ENCODE peak calls at places on chromosomes 16 and 17, in eight cellular contexts. U is breast epithelium, Z is HCT116, J is GM23338, Q is HL-60, S is HepG2, O is K562, P is transverse colon. W is an unnamed sample.

GRCh38 chr16:49003022-49003421 is 278.6 kb downstream of the CBLN1 start:
- DNase-seq in U (no peak), Z (no peak), J (no peak), Q (no peak), S (no peak), O (no peak), P (no peak), W (no peak)

GRCh38 chr17:78925234-78925633 is at the start of gene TIMP2:
- DNase-seq in U (peak), Z (no peak), J (peak), Q (peak), S (peak), O (peak), P (peak), W (peak)

GRCh38 chr17:76738468-76738850 is 540 bp downstream of the MFSD11 start:
- DNase-seq in U (no peak), Z (no peak), J (no peak), Q (no peak), S (no peak), O (peak), P (no peak), W (no peak)

GRCh38 chr17:28700830-28701492 is 10.7 kb downstream of the PROCA1 start:
- DNase-seq in U (no peak), Z (no peak), J (no peak), Q (no peak), S (no peak), O (no peak), P (no peak), W (no peak)

GRCh38 chr16:25097304-25097988 is 14.1 kb upstream of the LCMT1 start:
- DNase-seq in U (no peak), Z (no peak), J (no peak), Q (no peak), S (no peak), O (no peak), P (no peak), W (no peak)

GRCh38 chr17:19361975-19362292 is 589 bp downstream of the B9D1 start:
- DNase-seq in U (no peak), Z (no peak), J (no peak), Q (no peak), S (no peak), O (no peak), P (no peak), W (no peak)

GRCh38 chr16:11534262-11534661 is 52.5 kb downstream of the LITAF start:
- DNase-seq in U (peak), Z (no peak), J (no peak), Q (no peak), S (no peak), O (no peak), P (no peak), W (no peak)

GRCh38 chr17:9529033-9529748 is 46.4 kb downstream of the STX8 start:
- DNase-seq in U (no peak), Z (no peak), J (peak), Q (no peak), S (peak), O (peak), P (no peak), W (peak)

GRCh38 chr17:1302761-1303160 is 23.3 kb downstream of the TRARG1 start:
- DNase-seq in U (no peak), Z (no peak), J (no peak), Q (no peak), S (no peak), O (no peak), P (no peak), W (no peak)

GRCh38 chr16:58107228-58107627 is 22.0 kb downstream of the CFAP20 start:
- DNase-seq in U (no peak), Z (no peak), J (peak), Q (no peak), S (no peak), O (no peak), P (no peak), W (no peak)

GRCh38 chr17:58097384-58098088 is 14.3 kb downstream of the DYNLL2 start:
- DNase-seq in U (no peak), Z (no peak), J (no peak), Q (no peak), S (no peak), O (no peak), P (no peak), W (no peak)

GRCh38 chr17:80847506-80848230 is 144.0 kb upstream of the CHMP6 start:
- DNase-seq in U (no peak), Z (no peak), J (no peak), Q (no peak), S (no peak), O (peak), P (peak), W (no peak)

GRCh38 chr16:3490911-3491629 is 4.2 kb downstream of the C16orf90 start:
- DNase-seq in U (no peak), Z (no peak), J (peak), Q (no peak), S (peak), O (peak), P (no peak), W (no peak)

GRCh38 chr17:57270801-57271245 is 14.5 kb downstream of the MSI2 start:
- DNase-seq in U (no peak), Z (no peak), J (no peak), Q (no peak), S (no peak), O (no peak), P (no peak), W (no peak)

GRCh38 chr16:77759821-77760220 is 28.5 kb upstream of the VAT1L start:
- DNase-seq in U (no peak), Z (no peak), J (no peak), Q (no peak), S (no peak), O (no peak), P (no peak), W (no peak)

GRCh38 chr17:81514735-81515529 is 2.3 kb upstream of the ACTG1 start:
- DNase-seq in U (peak), Z (peak), J (peak), Q (peak), S (peak), O (peak), P (peak), W (no peak)

GRCh38 chr17:951388-952132 is 28.0 kb downstream of the NXN start:
- DNase-seq in U (peak), Z (no peak), J (peak), Q (peak), S (peak), O (no peak), P (peak), W (no peak)

GRCh38 chr17:19876524-19877161 is 8.9 kb upstream of the ULK2 start:
- DNase-seq in U (no peak), Z (no peak), J (no peak), Q (peak), S (no peak), O (no peak), P (peak), W (no peak)

GRCh38 chr17:62048262-62048661 is 16.8 kb downstream of the MED13 start:
- DNase-seq in U (no peak), Z (no peak), J (no peak), Q (no peak), S (no peak), O (no peak), P (no peak), W (no peak)

GRCh38 chr16:65770752-65771151 is 595.7 kb upstream of the CDH5 start:
- DNase-seq in U (no peak), Z (no peak), J (peak), Q (no peak), S (no peak), O (no peak), P (no peak), W (no peak)

GRCh38 chr17:76539631-76540271 is at the start of gene PRCD:
- DNase-seq in U (no peak), Z (no peak), J (peak), Q (no peak), S (no peak), O (no peak), P (no peak), W (no peak)

GRCh38 chr17:61144876-61145564 is 254.6 kb upstream of the TBX2 start:
- DNase-seq in U (no peak), Z (no peak), J (no peak), Q (peak), S (no peak), O (peak), P (no peak), W (no peak)

GRCh38 chr17:82909322-82909904 is 69.6 kb upstream of the ZNF750 start:
- DNase-seq in U (no peak), Z (no peak), J (no peak), Q (no peak), S (no peak), O (peak), P (peak), W (no peak)

GRCh38 chr16:89970011-89970410 is 21.5 kb downstream of the DEF8 start:
- DNase-seq in U (no peak), Z (no peak), J (no peak), Q (peak), S (no peak), O (no peak), P (no peak), W (no peak)

GRCh38 chr16:3223913-3224515 is 10.9 kb downstream of the ZNF200 start:
- DNase-seq in U (no peak), Z (no peak), J (peak), Q (no peak), S (no peak), O (no peak), P (no peak), W (no peak)

GRCh38 chr16:17777461-17777863 is 306.7 kb upstream of the XYLT1 start:
- DNase-seq in U (no peak), Z (no peak), J (no peak), Q (no peak), S (peak), O (no peak), P (no peak), W (no peak)

GRCh38 chr16:11613381-11614303 is 26.9 kb upstream of the LITAF start:
- DNase-seq in U (no peak), Z (no peak), J (no peak), Q (peak), S (peak), O (peak), P (peak), W (no peak)

GRCh38 chr17:3667366-3668278 is 756 bp downstream of the TAX1BP3 start:
- DNase-seq in U (peak), Z (no peak), J (peak), Q (peak), S (peak), O (peak), P (peak), W (no peak)

GRCh38 chr17:21291357-21291756 is 6.8 kb downstream of the MAP2K3 start:
- DNase-seq in U (no peak), Z (no peak), J (no peak), Q (no peak), S (no peak), O (no peak), P (no peak), W (no peak)
- TF ChIP-seq POLR2AphosphoS5 in U (no peak), Z (no peak), J (no peak), Q (no peak), S (no peak), O (no peak), P (no peak), W (no peak)

GRCh38 chr16:75061677-75062076 is 54.9 kb downstream of the LDHD start:
- DNase-seq in U (no peak), Z (no peak), J (no peak), Q (peak), S (no peak), O (peak), P (no peak), W (no peak)
- H3K4me3 ChIP-seq in U (no peak), Z (no peak), J (no peak), Q (no peak), S (no peak), O (no peak), P (no peak), W (no peak)

GRCh38 chr16:1155353-1156110 is 2.6 kb downstream of the CACNA1H start:
- DNase-seq in U (no peak), Z (no peak), J (no peak), Q (no peak), S (peak), O (no peak), P (no peak), W (no peak)

GRCh38 chr16:1152651-1153259 is at the start of gene CACNA1H:
- DNase-seq in U (no peak), Z (no peak), J (peak), Q (no peak), S (no peak), O (peak), P (no peak), W (no peak)

GRCh38 chr16:1154887-1155331 is 2.0 kb downstream of the CACNA1H start:
- DNase-seq in U (no peak), Z (no peak), J (no peak), Q (no peak), S (peak), O (no peak), P (no peak), W (no peak)

GRCh38 chr16:1153480-1154160 is 714 bp downstream of the CACNA1H start:
- DNase-seq in U (no peak), Z (no peak), J (no peak), Q (no peak), S (no peak), O (no peak), P (no peak), W (no peak)

DNA sequence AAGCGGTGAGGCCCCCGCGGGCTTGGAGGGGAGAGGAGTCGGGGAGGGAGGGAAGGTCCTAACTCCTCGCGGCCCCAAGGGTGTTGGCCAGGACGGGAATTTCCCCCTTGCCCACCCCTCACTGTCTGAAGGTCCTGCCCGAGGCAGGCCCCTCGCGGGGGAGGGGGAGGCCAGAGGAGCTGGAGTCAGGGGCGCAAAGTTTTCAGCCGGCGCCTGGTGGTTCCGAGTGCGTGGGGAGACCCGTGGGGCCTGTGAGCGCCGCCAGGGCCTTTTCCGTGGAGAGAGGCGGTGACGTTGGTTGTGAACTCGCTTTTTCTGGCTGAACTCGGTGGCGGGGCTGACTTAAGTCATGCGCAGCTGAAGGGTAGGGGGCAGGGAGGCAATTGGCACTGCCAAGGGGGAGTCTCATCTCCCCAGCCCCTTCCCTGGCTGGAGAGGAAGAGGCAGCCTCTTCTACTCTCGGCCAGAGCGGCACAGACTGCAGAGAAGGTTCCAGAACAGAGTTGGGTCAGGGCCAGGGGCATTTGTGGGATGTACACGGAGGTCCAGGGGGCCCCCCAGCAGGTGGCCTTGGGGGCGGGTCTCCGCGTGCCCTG is 1.5 kb downstream of the CACNA1H start:
- DNase-seq in U (no peak), Z (no peak), J (peak), Q (no peak), S (no peak), O (no peak), P (no peak), W (no peak)
- TF ChIP-seq POLR2AphosphoS5 in U (no peak), Z (no peak), J (no peak), Q (no peak), S (no peak), O (no peak), P (peak), W (no peak)

GRCh38 chr16:30028438-30029093 is 2.5 kb downstream of the TLCD3B start:
- DNase-seq in U (no peak), Z (no peak), J (peak), Q (no peak), S (no peak), O (peak), P (no peak), W (no peak)
- H3K4me3 ChIP-seq in U (no peak), Z (no peak), J (peak), Q (no peak), S (no peak), O (no peak), P (no peak), W (no peak)

DNA sequence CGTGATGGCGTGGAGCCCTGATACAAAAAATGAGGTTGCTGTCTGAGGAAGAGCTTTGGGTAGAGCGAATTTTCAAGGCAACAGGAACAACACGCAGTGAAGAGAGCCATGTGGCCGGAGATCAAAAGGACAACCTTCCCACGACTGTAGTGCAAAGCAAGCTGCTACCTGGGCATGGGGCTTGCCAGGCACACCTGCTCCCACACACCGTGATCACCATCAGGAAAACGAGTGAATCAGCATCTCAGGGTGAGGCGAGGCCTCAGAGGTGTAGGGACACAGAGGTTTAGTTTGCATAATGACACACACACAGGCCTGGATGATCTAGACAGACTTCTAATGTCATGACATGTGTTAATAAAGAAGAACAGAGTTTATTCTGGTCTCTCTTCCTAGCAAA is 65.7 kb downstream of the PARN start:
- DNase-seq in U (no peak), Z (no peak), J (peak), Q (no peak), S (peak), O (no peak), P (peak), W (no peak)
- TF ChIP-seq POLR2AphosphoS5 in U (no peak), Z (no peak), J (no peak), Q (no peak), S (no peak), O (no peak), P (no peak), W (no peak)

DNA sequence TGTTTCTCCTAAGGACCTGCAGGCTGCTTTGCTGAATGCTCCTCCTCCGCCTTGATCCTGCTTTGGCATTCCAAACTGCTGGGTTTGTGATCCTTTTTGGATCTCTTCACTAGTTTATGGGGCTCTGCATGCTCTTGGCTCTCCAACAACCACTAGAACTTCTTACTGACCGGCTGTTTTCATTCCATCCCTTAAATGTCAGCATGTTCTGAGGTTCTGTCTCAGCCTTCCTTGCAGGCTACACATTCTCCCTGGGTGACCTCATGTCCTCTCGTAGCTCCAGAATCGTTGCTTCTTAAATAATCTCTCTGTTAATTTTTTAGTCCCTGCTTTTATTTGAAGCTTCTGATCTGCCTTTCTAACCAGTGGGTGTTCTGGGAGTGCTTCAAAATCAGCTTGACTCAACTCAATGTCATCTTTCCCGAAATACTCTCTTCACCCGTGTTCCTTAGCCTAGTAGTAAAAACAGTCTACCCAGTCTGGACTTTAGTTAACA is 119.0 kb upstream of the HS3ST2 start:
- DNase-seq in U (no peak), Z (no peak), J (no peak), Q (no peak), S (no peak), O (no peak), P (peak), W (no peak)
- H3K4me3 ChIP-seq in U (peak), Z (no peak), J (no peak), Q (no peak), S (no peak), O (no peak), P (no peak), W (no peak)